ENCODE peak calls at places on chromosomes 5 and 9, in ten cellular contexts. C is stomach, U is Peyer's patch, R is spleen, X is cardiac muscle cell, N is endothelial cell of umbilical vein, T is PC-3, Y is uterus, K is HCT116, P is ovary. Q is an unnamed sample. For H3K9me3, the result is how much of the 10 kb centered on the place peaks cover.

GRCh38 chr9:76223749-76224340 is 170.4 kb downstream of the RFK start:
- DNase-seq in C (no peak), K (no peak), R (no peak), U (no peak), P (no peak), N (no peak), T (no peak), X (no peak), Y (no peak), Q (no peak)

GRCh38 chr5:139377226-139377625 is 5.9 kb downstream of the SLC23A1 start:
- DNase-seq in U (peak), X (no peak), T (no peak), C (no peak), P (peak), R (peak), Y (peak), N (no peak), K (no peak), Q (no peak)

GRCh38 chr5:89421035-89421434 is 538.1 kb upstream of the MEF2C start:
- DNase-seq in P (no peak), U (no peak), R (no peak), C (no peak), X (no peak), N (peak), T (peak), K (no peak), Y (no peak), Q (no peak)

GRCh38 chr9:71897573-71897972 is 13.4 kb downstream of the ABHD17B start:
- DNase-seq in U (no peak), P (no peak), K (no peak), R (no peak), C (no peak), X (no peak), N (peak), Y (no peak), T (no peak), Q (no peak)

GRCh38 chr9:89502038-89502601 is 4.2 kb upstream of the SEMA4D start:
- DNase-seq in N (no peak), C (no peak), X (peak), Y (no peak), T (no peak), K (no peak), U (no peak), R (no peak), P (no peak), Q (no peak)

GRCh38 chr5:166369326-166369725 is 1922.1 kb upstream of the WWC1 start:
- DNase-seq in N (no peak), T (no peak), K (no peak), X (no peak), C (no peak), R (no peak), Y (no peak), U (no peak), P (no peak), Q (no peak)

GRCh38 chr5:164356790-164357189 is 851.4 kb downstream of the MAT2B start:
- DNase-seq in P (no peak), R (no peak), K (no peak), X (no peak), U (no peak), Y (no peak), T (no peak), N (no peak), C (no peak), Q (no peak)

GRCh38 chr9:124863371-124863831 is 1.5 kb downstream of the ARPC5L start:
- DNase-seq in T (peak), C (no peak), U (no peak), R (no peak), X (no peak), Y (no peak), N (no peak), P (no peak), K (no peak), Q (no peak)

GRCh38 chr5:983238-983524 is 25.4 kb upstream of the NKD2 start:
- DNase-seq in K (no peak), C (no peak), R (no peak), P (no peak), N (no peak), T (no peak), X (no peak), Y (no peak), U (no peak), Q (no peak)

GRCh38 chr5:71778678-71779276 is 59.7 kb downstream of the CARTPT start:
- DNase-seq in X (peak), K (peak), C (no peak), P (no peak), Y (no peak), T (peak), U (no peak), R (no peak), N (no peak), Q (no peak)

GRCh38 chr5:115150512-115150911 is 19.2 kb downstream of the TRIM36 start:
- DNase-seq in U (no peak), P (no peak), N (no peak), R (no peak), C (no peak), K (no peak), Y (no peak), T (no peak), X (no peak), Q (no peak)

GRCh38 chr5:75622564-75622963 is 11.3 kb downstream of the ANKDD1B start:
- DNase-seq in C (peak), Y (no peak), P (no peak), K (peak), X (no peak), N (no peak), R (no peak), T (peak), U (no peak), Q (no peak)

GRCh38 chr5:73204302-73204701 is 31.3 kb downstream of the TMEM174 start:
- DNase-seq in R (no peak), K (no peak), U (no peak), Y (no peak), N (no peak), X (no peak), P (no peak), C (no peak), T (no peak), Q (no peak)

GRCh38 chr5:87127956-87128687 is 139.6 kb upstream of the RASA1 start:
- DNase-seq in U (no peak), N (no peak), K (no peak), X (no peak), R (no peak), P (no peak), C (no peak), T (peak), Y (no peak), Q (no peak)

GRCh38 chr9:6040077-6040476 is 24.7 kb upstream of the RANBP6 start:
- DNase-seq in U (no peak), R (no peak), P (no peak), K (no peak), X (no peak), C (no peak), T (no peak), N (no peak), Y (no peak), Q (no peak)

GRCh38 chr5:55276771-55277170 is 30.7 kb downstream of the DHX29 start:
- DNase-seq in Y (no peak), T (peak), P (no peak), X (no peak), K (no peak), R (no peak), U (no peak), C (no peak), N (no peak), Q (no peak)

GRCh38 chr5:138000102-138000723 is 32.7 kb downstream of the FAM13B start:
- DNase-seq in R (no peak), Y (peak), K (peak), N (peak), T (peak), U (no peak), P (peak), X (no peak), C (no peak), Q (no peak)

GRCh38 chr5:181189363-181189961 is 15.5 kb downstream of the TRIM7 start:
- DNase-seq in C (no peak), K (no peak), P (peak), Y (no peak), N (peak), U (no peak), X (peak), R (peak), T (peak), Q (peak)

GRCh38 chr5:180294913-180295555 is 3.2 kb upstream of the MAPK9 start:
- DNase-seq in T (no peak), N (no peak), K (no peak), U (no peak), Y (no peak), C (no peak), P (no peak), X (no peak), R (no peak), Q (no peak)

GRCh38 chr5:128637031-128637430 is 99.0 kb upstream of the FBN2 start:
- DNase-seq in R (no peak), K (no peak), Y (no peak), C (no peak), P (no peak), U (no peak), T (no peak), X (no peak), N (no peak), Q (no peak)

GRCh38 chr9:116501871-116502270 is 185.2 kb upstream of the TRIM32 start:
- DNase-seq in P (no peak), C (no peak), K (peak), R (no peak), T (peak), U (no peak), Y (no peak), N (no peak), X (no peak), Q (no peak)

GRCh38 chr5:135729582-135729879 is 104.9 kb upstream of the SLC25A48 start:
- DNase-seq in R (no peak), N (no peak), Y (no peak), C (no peak), U (no peak), P (no peak), X (no peak), T (peak), K (no peak), Q (no peak)

GRCh38 chr9:69122086-69122390 is 52.0 kb upstream of the TJP2 start:
- DNase-seq in P (peak), N (no peak), U (peak), Y (peak), X (peak), K (no peak), R (peak), T (peak), C (peak), Q (peak)

GRCh38 chr5:69364414-69364813 is 4.9 kb downstream of the AK6 start:
- DNase-seq in X (no peak), N (no peak), Y (no peak), U (no peak), C (no peak), K (peak), P (no peak), T (peak), R (no peak), Q (no peak)

GRCh38 chr5:36199620-36200019 is 42.1 kb downstream of the NADK2 start:
- DNase-seq in X (no peak), P (no peak), Y (no peak), T (no peak), K (no peak), N (no peak), R (no peak), C (no peak), U (no peak), Q (no peak)

GRCh38 chr9:28899267-28899666 is 1326.0 kb upstream of the C9orf72 start:
- DNase-seq in Y (no peak), C (no peak), X (no peak), N (no peak), P (no peak), T (no peak), U (no peak), R (peak), K (no peak), Q (no peak)

GRCh38 chr5:150948539-150948938 is 43.8 kb upstream of the ZNF300 start:
- DNase-seq in T (no peak), R (no peak), U (no peak), N (no peak), K (no peak), X (no peak), C (no peak), P (no peak), Y (no peak), Q (no peak)

GRCh38 chr5:150945947-150946346 is 41.2 kb upstream of the ZNF300 start:
- DNase-seq in R (no peak), N (no peak), C (no peak), U (no peak), T (no peak), X (no peak), K (no peak), P (peak), Y (peak), Q (no peak)

GRCh38 chr5:150946351-150946905 is 41.6 kb upstream of the ZNF300 start:
- DNase-seq in C (peak), Y (peak), X (no peak), K (no peak), T (no peak), U (peak), P (peak), R (peak), N (peak), Q (peak)

DNA sequence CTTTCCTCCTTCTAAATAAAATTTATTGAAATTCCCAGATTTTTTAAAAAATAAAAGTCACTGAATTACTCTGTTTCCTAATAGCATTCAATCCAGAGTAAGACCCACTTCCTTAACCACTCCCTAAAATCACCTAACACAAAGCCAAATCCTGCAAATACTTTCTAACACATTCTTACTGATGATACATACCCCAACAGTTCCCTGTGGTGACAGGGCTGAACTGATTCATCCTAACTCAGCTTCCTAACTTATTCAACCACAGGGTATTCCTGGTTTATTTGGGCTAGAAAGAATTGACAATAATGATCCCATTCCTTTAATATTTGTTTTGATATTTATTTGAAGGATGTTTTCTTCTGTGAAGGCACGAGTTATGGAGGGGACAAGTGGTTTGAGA is 40.7 kb upstream of the ZNF300 start:
- DNase-seq in X (no peak), P (no peak), R (no peak), Y (no peak), C (no peak), N (no peak), U (no peak), K (no peak), T (no peak), Q (no peak)
- H3K4me3 ChIP-seq in X (no peak), P (peak), R (peak), Y (peak), C (peak), N (no peak), U (no peak), K (no peak), T (no peak), Q (peak)

GRCh38 chr9:87829756-87830155 is 52.9 kb upstream of the SPATA31E1 start:
- DNase-seq in U (no peak), N (no peak), Y (no peak), K (no peak), T (peak), C (no peak), R (no peak), X (no peak), P (no peak), Q (no peak)

GRCh38 chr9:87824886-87825285 is 57.8 kb upstream of the SPATA31E1 start:
- DNase-seq in K (no peak), Y (no peak), U (no peak), X (no peak), P (no peak), C (no peak), R (no peak), N (no peak), T (no peak), Q (no peak)

GRCh38 chr9:87826331-87826730 is 56.3 kb upstream of the SPATA31E1 start:
- DNase-seq in K (no peak), C (no peak), T (no peak), X (no peak), P (no peak), N (no peak), Y (no peak), U (no peak), R (no peak), Q (no peak)

GRCh38 chr9:87827341-87827740 is 55.3 kb upstream of the SPATA31E1 start:
- DNase-seq in C (no peak), R (no peak), Y (no peak), K (no peak), T (peak), N (no peak), P (no peak), X (no peak), U (no peak), Q (no peak)

GRCh38 chr9:87824216-87824875 is 58.3 kb upstream of the SPATA31E1 start:
- DNase-seq in K (no peak), R (no peak), C (no peak), T (no peak), X (no peak), P (no peak), Y (no peak), N (no peak), U (no peak), Q (no peak)
- TF ChIP-seq CTCF in K (peak), R (no peak), C (no peak), T (no peak), X (no peak), P (no peak), Y (no peak), N (no peak), U (no peak), Q (no peak)

DNA sequence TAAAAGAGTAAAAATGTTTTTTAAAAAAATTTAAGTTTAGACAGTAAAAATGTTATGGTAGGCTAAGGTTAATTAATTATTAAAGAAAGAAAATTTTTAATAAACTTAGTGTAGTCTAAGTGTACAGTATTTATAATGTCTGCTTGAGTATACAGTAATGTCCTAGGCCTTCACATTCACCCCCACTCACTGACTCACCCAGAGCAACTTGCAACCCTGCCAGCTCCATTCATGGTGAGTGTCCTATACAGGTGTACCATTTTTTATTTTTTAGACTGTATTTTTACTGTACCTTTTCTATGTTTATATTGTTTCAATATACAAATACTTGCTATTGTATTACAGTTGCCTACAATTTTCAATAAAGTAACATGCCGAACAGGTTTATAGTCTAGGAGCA is 234.1 kb downstream of the AUH start:
- DNase-seq in R (no peak), K (no peak), U (no peak), N (no peak), X (no peak), Y (no peak), C (no peak), P (no peak), T (peak), Q (no peak)
- H3K9me3 ChIP-seq in R (under half), K (under half), U (under half), N (under half), X (under half), Y (under half), C (under half), P (under half), T (under half), Q (under half)

DNA sequence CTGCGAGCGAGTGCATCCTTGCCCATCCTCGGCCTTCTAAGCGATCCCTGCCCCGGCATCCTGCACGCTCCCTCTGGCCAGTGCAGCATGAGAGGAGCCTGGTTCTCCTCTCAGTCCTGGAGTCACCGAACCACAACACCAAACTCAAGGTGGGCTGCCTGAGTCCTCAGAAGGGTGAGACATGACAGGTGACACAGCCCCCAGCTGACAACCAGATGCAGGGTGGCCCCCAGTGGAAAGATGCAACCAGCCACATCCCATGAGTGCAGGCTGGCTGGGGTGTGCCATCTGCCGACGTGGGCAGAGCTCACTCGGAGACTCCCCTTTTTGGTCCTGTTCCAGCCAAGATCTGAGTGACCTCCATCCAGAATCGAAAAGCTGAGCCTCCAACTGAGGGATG is 58.4 kb downstream of the COL23A1 start:
- DNase-seq in K (no peak), R (peak), P (no peak), T (no peak), U (no peak), N (no peak), Y (no peak), X (no peak), C (no peak), Q (no peak)
- H3K4me3 ChIP-seq in K (no peak), R (no peak), P (no peak), T (no peak), U (no peak), N (no peak), Y (no peak), X (no peak), C (no peak), Q (no peak)

DNA sequence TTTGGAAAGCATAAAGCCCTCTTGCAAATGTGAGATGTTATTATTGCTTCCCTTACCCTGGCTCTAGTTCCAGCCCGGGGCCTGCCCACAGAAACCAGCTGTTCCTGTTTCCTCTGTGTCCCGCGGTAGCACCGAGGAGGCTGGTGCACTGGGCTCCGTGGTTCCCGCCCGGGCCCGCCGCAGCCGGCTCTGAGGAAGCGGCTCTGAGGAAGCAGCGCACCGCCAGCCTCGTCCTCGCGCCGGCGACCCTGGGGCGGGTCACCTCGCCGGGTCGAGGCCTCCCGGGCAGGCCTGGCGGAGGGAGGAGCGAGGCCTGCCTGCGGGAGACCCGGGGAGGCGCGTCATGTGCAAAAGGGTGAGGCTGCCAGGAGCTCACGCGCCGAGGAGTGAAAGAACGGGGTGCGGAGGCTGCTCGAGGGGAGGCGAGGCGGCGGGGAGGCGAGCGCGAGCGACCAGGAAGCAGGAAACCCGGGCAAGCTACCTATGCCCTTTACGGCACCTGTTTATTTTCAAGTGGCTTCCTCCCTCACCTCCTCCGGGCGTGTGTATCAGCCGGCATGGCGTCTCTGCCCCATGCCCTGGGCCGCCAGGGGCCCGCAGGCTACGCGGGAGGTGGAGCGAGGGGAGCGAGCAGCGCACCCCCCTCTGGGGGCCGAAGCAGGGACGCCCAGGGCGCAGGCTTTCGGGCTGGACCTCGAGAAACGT is 61.3 kb upstream of the MEGF10 start:
- DNase-seq in R (peak), X (peak), C (peak), T (peak), P (peak), K (no peak), U (peak), Y (peak), N (peak), Q (peak)
- TF ChIP-seq CTCF in R (no peak), X (peak), C (no peak), T (no peak), P (no peak), K (no peak), U (no peak), Y (no peak), N (peak), Q (no peak)

DNA sequence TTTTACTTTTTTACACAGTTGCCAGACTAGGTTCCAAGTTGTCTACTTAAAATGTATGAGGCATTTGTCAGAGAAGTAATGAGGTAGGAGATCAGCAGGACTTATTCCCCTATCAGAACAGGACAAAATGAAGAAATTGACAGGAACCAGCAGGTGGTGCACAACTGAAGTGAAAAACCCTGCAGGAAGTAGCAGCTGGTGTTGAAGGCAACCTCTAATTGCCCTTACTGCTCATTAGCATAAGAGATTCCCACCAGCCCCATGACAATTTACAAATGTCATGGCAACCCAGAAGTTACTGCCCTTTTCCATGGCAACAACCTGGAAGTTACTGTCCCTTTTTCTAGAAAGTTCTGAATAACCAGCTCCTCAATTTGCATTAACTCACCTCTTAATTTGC is 5.4 kb downstream of the PCDHB15 start:
- DNase-seq in X (no peak), T (no peak), U (no peak), K (no peak), N (no peak), R (no peak), P (no peak), C (no peak), Y (no peak), Q (no peak)
- H3K9me3 ChIP-seq in X (under half), T (under half), U (half or more), K (under half), N (under half), R (half or more), P (under half), C (half or more), Y (under half), Q (half or more)

GRCh38 chr5:14213813-14214585 is 70.9 kb downstream of the TRIO start:
- DNase-seq in Y (no peak), N (no peak), R (no peak), P (no peak), C (no peak), T (no peak), K (no peak), X (no peak), U (no peak), Q (no peak)
- H3K4me3 ChIP-seq in Y (no peak), N (no peak), R (no peak), P (no peak), C (no peak), T (no peak), K (no peak), X (no peak), U (no peak), Q (no peak)

GRCh38 chr5:161676109-161676508 is 9.4 kb upstream of the GABRA6 start:
- DNase-seq in P (no peak), X (peak), U (no peak), T (peak), Y (no peak), C (no peak), K (no peak), N (no peak), R (no peak), Q (no peak)
- TF ChIP-seq CTCF in P (no peak), X (no peak), U (no peak), T (peak), Y (no peak), C (no peak), K (peak), N (no peak), R (no peak), Q (no peak)

Q was measured in heart left ventricle.